ENCODE peak calls at places on chromosomes 4 and X, in nine cellular contexts. F is A549, I is mesendoderm, Z is fibroblast of lung, B is IMR-90, K is mesenchymal stem cell, O is hepatocyte, C is H9, J is MM.1S. E is an unnamed sample.

GRCh38 chr4:145739840-145740239 is 59.9 kb downstream of the C4orf51 start:
- DNase-seq in I (peak), F (no peak), J (no peak), K (no peak), C (no peak), Z (no peak), B (no peak), O (peak), E (no peak)

GRCh38 chr4:176945314-176945713 is 152.6 kb upstream of the VEGFC start:
- DNase-seq in O (no peak), K (peak), B (no peak), Z (no peak), J (no peak), C (no peak), I (no peak), F (no peak), E (no peak)

GRCh38 chr4:152999376-153000067 is 63.4 kb downstream of the FHDC1 start:
- DNase-seq in C (no peak), B (no peak), I (no peak), O (no peak), J (no peak), K (no peak), F (no peak), Z (no peak), E (no peak)

GRCh38 chr4:139514382-139515059 is 41.5 kb downstream of the SETD7 start:
- DNase-seq in F (no peak), O (no peak), K (no peak), Z (no peak), C (no peak), B (no peak), J (no peak), I (peak), E (no peak)

GRCh38 chrX:108036298-108036973 is 8.4 kb upstream of the VSIG1 start:
- DNase-seq in O (peak), K (peak), C (no peak), J (no peak), F (peak), B (peak), Z (peak), I (peak), E (peak)

GRCh38 chr4:152784490-152785195 is 4.9 kb downstream of the ARFIP1 start:
- DNase-seq in B (peak), Z (peak), O (peak), J (no peak), C (no peak), K (peak), F (peak), I (peak), E (peak)

GRCh38 chrX:50202539-50202938 is 1.7 kb upstream of the AKAP4 start:
- DNase-seq in J (no peak), O (no peak), B (no peak), I (peak), F (no peak), Z (no peak), K (peak), C (no peak), E (peak)

GRCh38 chrX:132217203-132218073 is 1.8 kb downstream of the RAP2C start:
- DNase-seq in Z (peak), F (peak), I (peak), J (peak), K (peak), B (peak), O (peak), C (peak), E (peak)

GRCh38 chrX:16628954-16629595 is 20.9 kb upstream of the S100G start:
- DNase-seq in F (no peak), Z (peak), O (no peak), J (no peak), B (no peak), C (peak), I (peak), K (no peak), E (no peak)

GRCh38 chr4:54877006-54877405 is 219.2 kb downstream of the KIT start:
- DNase-seq in B (peak), Z (peak), O (no peak), K (peak), F (no peak), I (no peak), J (no peak), C (no peak), E (peak)

GRCh38 chr4:48602222-48602621 is 112.2 kb downstream of the ZAR1 start:
- DNase-seq in K (peak), B (peak), F (no peak), O (no peak), J (no peak), I (no peak), Z (peak), C (no peak), E (peak)

GRCh38 chrX:100615015-100615414 is 21.6 kb downstream of the TSPAN6 start:
- DNase-seq in J (peak), O (peak), F (peak), C (peak), I (peak), K (peak), Z (peak), B (peak), E (peak)

GRCh38 chr4:176302283-176303275 is 17.2 kb upstream of the SPCS3 start:
- DNase-seq in J (no peak), Z (peak), C (no peak), I (peak), K (peak), F (peak), O (peak), B (peak), E (peak)

GRCh38 chr4:186021461-186022167 is 47.3 kb upstream of the TLR3 start:
- DNase-seq in B (peak), J (no peak), C (peak), K (peak), O (peak), Z (peak), F (peak), I (peak), E (peak)

GRCh38 chr4:25722964-25723363 is 67.3 kb downstream of the SLC34A2 start:
- DNase-seq in Z (no peak), B (no peak), I (peak), F (no peak), C (no peak), O (peak), J (no peak), K (no peak), E (no peak)

GRCh38 chrX:17405225-17405969 is 30.4 kb downstream of the NHS start:
- DNase-seq in C (no peak), I (peak), K (no peak), J (no peak), F (peak), B (peak), Z (peak), O (peak), E (peak)

GRCh38 chrX:50680990-50681389 is 133.0 kb downstream of the SHROOM4 start:
- DNase-seq in B (no peak), F (no peak), K (no peak), O (no peak), I (no peak), J (no peak), C (no peak), Z (no peak), E (peak)

GRCh38 chrX:103562801-103563200 is 22.5 kb upstream of the TCEAL4 start:
- DNase-seq in C (no peak), B (no peak), K (no peak), I (no peak), J (no peak), Z (no peak), F (no peak), O (no peak), E (no peak)

GRCh38 chrX:139882299-139882698 is 50.6 kb downstream of the ATP11C start:
- DNase-seq in I (no peak), C (no peak), Z (peak), F (no peak), K (peak), J (no peak), O (no peak), B (no peak), E (no peak)
- H3K4me2 ChIP-seq in I (no peak), C (no peak), Z (peak), F (no peak), K (no peak), J (no peak), O (no peak), B (peak), E (no peak)

GRCh38 chr4:15376594-15376993 is 51.2 kb upstream of the C1QTNF7 start:
- DNase-seq in F (peak), K (peak), Z (peak), I (no peak), C (no peak), B (peak), J (no peak), O (no peak), E (peak)
- H3K4me2 ChIP-seq in F (peak), K (no peak), Z (peak), I (no peak), C (no peak), B (no peak), J (no peak), O (no peak), E (no peak)

DNA sequence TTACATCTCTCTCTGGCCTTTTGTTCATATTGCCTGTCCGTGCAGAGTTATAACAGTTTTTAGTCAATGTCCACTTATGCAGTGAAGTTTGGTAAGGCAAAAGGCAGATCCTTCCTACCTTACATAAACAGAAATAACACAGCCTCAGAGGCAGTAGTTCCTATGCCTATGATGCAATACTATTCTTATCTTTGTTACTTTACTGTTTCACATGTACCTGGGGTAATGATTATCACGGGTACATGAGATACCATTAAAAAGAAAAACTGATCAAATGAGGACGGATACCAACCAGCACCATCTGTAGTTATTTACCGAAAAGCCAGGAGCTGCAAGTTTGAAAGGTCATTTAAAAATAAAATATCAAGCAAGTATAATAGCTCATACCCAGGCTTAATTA is 166.8 kb downstream of the BTC start:
- DNase-seq in C (no peak), K (no peak), I (no peak), B (no peak), F (no peak), Z (no peak), O (no peak), J (no peak), E (no peak)
- H3K4me2 ChIP-seq in C (no peak), K (no peak), I (no peak), B (no peak), F (no peak), Z (no peak), O (peak), J (no peak), E (no peak)

DNA sequence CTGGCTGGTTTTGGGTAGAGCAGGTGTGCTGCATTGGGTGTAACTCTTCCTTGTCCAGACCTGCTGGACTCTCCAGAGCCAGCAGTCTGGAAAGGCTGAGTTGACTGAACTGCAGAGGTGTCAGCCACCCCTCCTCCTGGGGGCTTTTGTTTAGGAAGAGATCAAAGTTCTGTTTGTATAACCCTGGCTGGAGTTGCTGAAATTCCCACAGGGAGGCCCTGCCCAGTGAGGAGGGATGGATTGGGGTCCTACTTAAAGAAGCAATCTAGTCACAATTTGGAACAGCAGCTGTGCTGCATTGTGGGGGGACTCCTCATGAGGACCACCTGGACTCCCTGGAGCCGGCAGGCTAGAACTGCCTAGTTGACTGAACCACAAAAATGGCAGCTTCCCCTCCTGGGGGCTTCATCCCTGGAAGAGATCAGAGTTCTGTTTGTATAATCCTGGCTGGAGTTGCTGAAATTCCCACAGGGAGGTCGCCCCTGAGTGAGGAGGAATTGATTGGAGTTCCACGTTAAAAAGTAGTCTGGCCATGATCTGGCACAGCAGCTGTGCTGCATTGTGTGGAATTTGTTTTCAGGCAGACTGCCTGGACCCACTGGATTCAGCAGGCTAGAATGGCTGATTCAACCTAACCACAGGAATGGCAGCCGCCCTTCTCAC is 264.9 kb upstream of the ZC4H2 start:
- DNase-seq in O (peak), Z (no peak), B (no peak), I (no peak), K (no peak), F (no peak), C (no peak), J (no peak), E (no peak)
- H3K4me2 ChIP-seq in O (no peak), Z (no peak), B (no peak), I (no peak), K (no peak), F (no peak), C (no peak), J (no peak), E (no peak)

GRCh38 chrX:46876901-46877300 is 35.3 kb upstream of the JADE3 start:
- DNase-seq in C (no peak), I (no peak), O (no peak), B (no peak), Z (peak), K (no peak), F (no peak), J (no peak), E (no peak)
- H3K4me2 ChIP-seq in C (no peak), I (no peak), O (no peak), B (no peak), Z (no peak), K (no peak), F (no peak), J (no peak), E (no peak)

GRCh38 chr4:181293541-181293940 is 949.7 kb upstream of the TENM3 start:
- DNase-seq in O (no peak), F (no peak), J (no peak), Z (no peak), B (no peak), K (no peak), C (no peak), I (peak), E (no peak)
- H3K4me2 ChIP-seq in O (no peak), F (no peak), J (no peak), Z (no peak), B (no peak), K (no peak), C (no peak), I (no peak), E (no peak)

DNA sequence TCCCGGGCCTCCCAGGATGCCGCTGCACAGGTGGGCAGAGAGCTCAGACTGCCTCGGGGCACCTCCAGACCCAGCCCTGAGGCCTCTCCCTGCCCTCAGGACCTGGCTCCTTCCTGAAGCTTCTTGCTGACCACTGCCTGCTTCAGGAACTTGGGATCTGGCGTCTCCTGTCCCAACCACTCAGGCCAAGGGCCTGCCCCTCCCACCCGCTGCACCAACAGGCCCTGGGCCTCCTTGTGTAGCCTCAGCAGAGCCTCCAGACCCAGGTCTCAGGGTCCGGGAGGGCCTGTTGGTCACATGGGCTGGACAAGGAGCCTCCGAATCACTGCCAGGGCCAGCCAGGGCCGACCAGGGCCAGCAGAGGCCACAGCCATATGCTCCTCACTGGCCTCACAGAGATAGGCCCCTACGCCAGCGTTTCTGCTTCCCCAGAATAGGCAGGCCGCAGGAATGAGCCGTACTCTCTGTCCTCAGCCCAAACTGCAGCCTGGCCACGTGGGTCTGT is 2.8 kb downstream of the MXD4 start:
- DNase-seq in I (no peak), Z (no peak), C (no peak), O (no peak), J (no peak), B (no peak), F (no peak), K (no peak), E (no peak)
- H3K4me2 ChIP-seq in I (no peak), Z (peak), C (no peak), O (peak), J (no peak), B (no peak), F (no peak), K (peak), E (no peak)

DNA sequence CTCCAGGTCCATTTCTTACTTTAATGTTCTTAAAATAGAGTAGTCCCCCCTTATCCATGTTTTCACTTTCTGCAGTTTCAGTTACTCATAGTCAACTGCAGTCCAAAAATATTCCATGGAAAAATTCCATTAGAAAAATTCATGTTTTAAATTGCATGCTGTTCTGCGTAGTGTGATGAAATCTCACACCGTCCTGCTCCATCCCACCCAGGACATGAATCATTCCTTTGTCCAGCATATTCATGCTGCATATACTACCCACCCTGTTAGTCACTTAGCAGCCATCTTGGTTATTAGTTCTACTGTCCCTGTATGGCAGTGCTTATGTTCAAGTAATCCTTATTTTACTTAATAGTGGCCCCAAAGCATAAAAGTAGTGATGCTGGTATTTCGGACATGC is 5.4 kb upstream of the PDLIM5 start:
- DNase-seq in J (no peak), O (no peak), B (peak), I (no peak), F (no peak), C (no peak), K (peak), Z (peak), E (peak)
- H3K4me2 ChIP-seq in J (no peak), O (no peak), B (no peak), I (no peak), F (no peak), C (no peak), K (no peak), Z (peak), E (peak)

GRCh38 chr4:5866841-5867782 is 25.8 kb downstream of the CRMP1 start:
- DNase-seq in B (no peak), K (no peak), C (no peak), F (no peak), J (peak), Z (no peak), O (no peak), I (no peak), E (no peak)
- H3K4me2 ChIP-seq in B (no peak), K (no peak), C (no peak), F (no peak), J (peak), Z (no peak), O (no peak), I (no peak), E (no peak)

DNA sequence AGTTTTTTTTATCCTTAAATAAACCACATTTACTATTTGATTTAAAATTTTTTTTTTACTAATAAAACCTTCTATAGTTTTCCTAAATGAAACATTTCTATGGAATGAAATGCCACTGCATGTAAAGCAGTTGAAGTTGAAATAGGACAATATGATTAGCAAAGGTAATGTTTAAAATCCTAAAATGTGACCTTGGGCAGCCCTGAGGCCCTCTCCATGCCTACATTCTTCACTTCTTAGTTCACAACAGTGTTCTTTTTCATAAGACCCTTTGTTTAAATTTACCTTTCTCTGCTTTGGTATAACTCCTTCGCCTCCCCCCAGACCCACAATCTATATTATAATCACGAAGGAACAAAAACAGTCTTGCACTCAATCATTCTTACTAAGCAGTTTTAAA is 124.4 kb upstream of the NAP1L5 start:
- DNase-seq in C (no peak), O (no peak), I (no peak), Z (no peak), F (no peak), B (no peak), K (no peak), J (no peak), E (no peak)
- H3K4me2 ChIP-seq in C (no peak), O (peak), I (no peak), Z (peak), F (peak), B (peak), K (no peak), J (peak), E (peak)

E was measured in mammary epithelial cell.